ENCODE peak calls at places on chromosome 4, in six cellular contexts. Q is NCI-H1092, O is nephron progenitor cell, Z is GM12864, Y is fibroblast of villous mesenchyme, F is activated B cell treated with CpG ODN at 0.5 μM for 24 hours. U is an unnamed sample.
A peak's percentile ranks its signal among the peaks of the same experiment; 100 is the strongest.

GRCh38 chr4:169397762-169398161 is 127.0 kb upstream of the SH3RF1 start:
- DNase-seq in O (no peak), F (no peak), Y (peak; percentile 46), Q (no peak), Z (no peak), U (no peak)

GRCh38 chr4:57405359-57405758 is 295.2 kb upstream of the IGFBP7 start:
- DNase-seq in Y (no peak), Q (no peak), O (no peak), F (no peak), Z (no peak), U (no peak)

GRCh38 chr4:67918428-67918827 is 34.6 kb upstream of the TMPRSS11D start:
- DNase-seq in Y (no peak), F (no peak), Q (peak; percentile 21), Z (no peak), O (no peak), U (peak; percentile 60)

GRCh38 chr4:65738134-65738533 is 67.8 kb upstream of the EPHA5 start:
- DNase-seq in F (no peak), O (no peak), Y (no peak), Q (no peak), Z (no peak), U (no peak)

GRCh38 chr4:175127314-175127713 is 209.2 kb downstream of the ADAM29 start:
- DNase-seq in O (no peak), F (no peak), Z (no peak), Q (no peak), Y (peak; percentile 38), U (no peak)

GRCh38 chr4:88791274-88791673 is 93.6 kb upstream of the NAP1L5 start:
- DNase-seq in Q (no peak), F (no peak), Y (no peak), O (no peak), Z (no peak), U (no peak)

GRCh38 chr4:48093949-48094550 is 40.0 kb downstream of the TXK start:
- DNase-seq in F (no peak), Y (no peak), O (no peak), Q (no peak), Z (no peak), U (no peak)

GRCh38 chr4:56099378-56099786 is 150.6 kb downstream of the CEP135 start:
- DNase-seq in Q (no peak), O (no peak), Z (no peak), F (no peak), Y (no peak), U (no peak)

GRCh38 chr4:19406789-19407188 is 844.9 kb upstream of the SLIT2 start:
- DNase-seq in F (no peak), Y (no peak), Z (no peak), Q (no peak), O (no peak), U (no peak)

GRCh38 chr4:84855774-84856173 is 110.7 kb downstream of the WDFY3 start:
- DNase-seq in Y (no peak), O (no peak), F (no peak), Z (no peak), Q (no peak), U (peak; percentile 50)

GRCh38 chr4:185096032-185096653 is 46.9 kb upstream of the SLC25A4 start:
- DNase-seq in F (no peak), Z (no peak), Y (peak; percentile 47), O (no peak), Q (peak; percentile 1), U (no peak)

U was measured in NCI-H146.